ENCODE peak calls at places on chromosome 3, in nine cellular contexts. One of them, this sample, is unnamed.

GRCh38 chr3:48765376-48765775 is 48.4 kb upstream of the IP6K2 start:
- DNase-seq in AG04450: no peak
- DNase-seq in upper lobe of right lung: no peak
- DNase-seq in ascending aorta: no peak
- DNase-seq in OCI-LY7: peak; percentile 28
- DNase-seq in AG09309: no peak
- DNase-seq in sigmoid colon: no peak
- DNase-seq in endothelial cell: no peak
- DNase-seq in heart left ventricle: no peak
- DNase-seq in this sample: no peak

GRCh38 chr3:40108643-40109042 is 200.9 kb upstream of the EIF1B start:
- DNase-seq in AG04450: no peak
- DNase-seq in OCI-LY7: no peak
- DNase-seq in AG09309: no peak
- DNase-seq in upper lobe of right lung: no peak
- DNase-seq in ascending aorta: no peak
- DNase-seq in endothelial cell: no peak
- DNase-seq in sigmoid colon: no peak
- DNase-seq in heart left ventricle: no peak
- DNase-seq in this sample: no peak

GRCh38 chr3:9388562-9389272 is 8.7 kb upstream of the SETD5 start:
- DNase-seq in OCI-LY7: no peak
- DNase-seq in endothelial cell: no peak
- DNase-seq in ascending aorta: no peak
- DNase-seq in sigmoid colon: no peak
- DNase-seq in heart left ventricle: no peak
- DNase-seq in upper lobe of right lung: no peak
- DNase-seq in AG04450: no peak
- DNase-seq in AG09309: no peak
- DNase-seq in this sample: no peak

GRCh38 chr3:183224581-183224980 is 28.5 kb upstream of the B3GNT5 start:
- DNase-seq in heart left ventricle: no peak
- DNase-seq in ascending aorta: no peak
- DNase-seq in OCI-LY7: no peak
- DNase-seq in upper lobe of right lung: no peak
- DNase-seq in endothelial cell: no peak
- DNase-seq in AG04450: no peak
- DNase-seq in sigmoid colon: no peak
- DNase-seq in AG09309: no peak
- DNase-seq in this sample: no peak

GRCh38 chr3:73955671-73956070 is 330.9 kb upstream of the PDZRN3 start:
- DNase-seq in AG09309: no peak
- DNase-seq in AG04450: no peak
- DNase-seq in ascending aorta: no peak
- DNase-seq in OCI-LY7: no peak
- DNase-seq in upper lobe of right lung: no peak
- DNase-seq in heart left ventricle: no peak
- DNase-seq in endothelial cell: no peak
- DNase-seq in sigmoid colon: no peak
- DNase-seq in this sample: no peak

GRCh38 chr3:149547413-149547812 is 72.9 kb downstream of the TM4SF4 start:
- DNase-seq in upper lobe of right lung: no peak
- DNase-seq in OCI-LY7: no peak
- DNase-seq in sigmoid colon: peak; percentile 93
- DNase-seq in AG04450: no peak
- DNase-seq in heart left ventricle: no peak
- DNase-seq in ascending aorta: no peak
- DNase-seq in endothelial cell: no peak
- DNase-seq in AG09309: no peak
- DNase-seq in this sample: no peak

GRCh38 chr3:13204177-13204581 is 130.9 kb upstream of the IQSEC1 start:
- DNase-seq in heart left ventricle: peak; percentile 51
- DNase-seq in AG04450: no peak
- DNase-seq in OCI-LY7: no peak
- DNase-seq in sigmoid colon: no peak
- DNase-seq in endothelial cell: no peak
- DNase-seq in AG09309: no peak
- DNase-seq in upper lobe of right lung: peak; percentile 60
- DNase-seq in ascending aorta: no peak
- DNase-seq in this sample: no peak

GRCh38 chr3:177776656-177777055 is 579.4 kb upstream of the TBL1XR1 start:
- DNase-seq in sigmoid colon: no peak
- DNase-seq in OCI-LY7: no peak
- DNase-seq in AG04450: peak; percentile 58
- DNase-seq in endothelial cell: no peak
- DNase-seq in ascending aorta: no peak
- DNase-seq in AG09309: no peak
- DNase-seq in heart left ventricle: no peak
- DNase-seq in upper lobe of right lung: no peak
- DNase-seq in this sample: no peak

GRCh38 chr3:38397320-38397719 is 50.7 kb downstream of the XYLB start:
- DNase-seq in ascending aorta: no peak
- DNase-seq in OCI-LY7: peak; percentile 10
- DNase-seq in AG09309: no peak
- DNase-seq in heart left ventricle: no peak
- DNase-seq in AG04450: no peak
- DNase-seq in upper lobe of right lung: no peak
- DNase-seq in sigmoid colon: no peak
- DNase-seq in endothelial cell: peak; percentile 69
- DNase-seq in this sample: no peak

GRCh38 chr3:50587806-50588758 is 18.8 kb downstream of the HEMK1 start:
- DNase-seq in upper lobe of right lung: no peak
- DNase-seq in endothelial cell: no peak
- DNase-seq in AG04450: no peak
- DNase-seq in OCI-LY7: no peak
- DNase-seq in sigmoid colon: no peak
- DNase-seq in ascending aorta: no peak
- DNase-seq in heart left ventricle: no peak
- DNase-seq in AG09309: no peak
- DNase-seq in this sample: peak; percentile 57

GRCh38 chr3:127542441-127542952 is 48.0 kb downstream of the TPRA1 start:
- DNase-seq in endothelial cell: no peak
- DNase-seq in AG09309: no peak
- DNase-seq in heart left ventricle: no peak
- DNase-seq in sigmoid colon: no peak
- DNase-seq in ascending aorta: no peak
- DNase-seq in OCI-LY7: no peak
- DNase-seq in AG04450: no peak
- DNase-seq in upper lobe of right lung: peak; percentile 91
- DNase-seq in this sample: no peak

GRCh38 chr3:109175411-109175810 is 38.9 kb downstream of the C3orf85 start:
- DNase-seq in sigmoid colon: no peak
- DNase-seq in heart left ventricle: no peak
- DNase-seq in OCI-LY7: no peak
- DNase-seq in AG04450: no peak
- DNase-seq in AG09309: no peak
- DNase-seq in endothelial cell: no peak
- DNase-seq in ascending aorta: no peak
- DNase-seq in upper lobe of right lung: no peak
- DNase-seq in this sample: no peak

GRCh38 chr3:65334045-65334665 is 646.4 kb upstream of the ADAMTS9 start:
- DNase-seq in AG09309: no peak
- DNase-seq in ascending aorta: no peak
- DNase-seq in endothelial cell: peak; percentile 7
- DNase-seq in AG04450: no peak
- DNase-seq in OCI-LY7: no peak
- DNase-seq in heart left ventricle: no peak
- DNase-seq in upper lobe of right lung: no peak
- DNase-seq in sigmoid colon: no peak
- DNase-seq in this sample: no peak
- TF ChIP-seq CTCF in AG09309: peak; percentile 26
- TF ChIP-seq CTCF in ascending aorta: no peak
- TF ChIP-seq CTCF in endothelial cell: no peak
- TF ChIP-seq CTCF in AG04450: no peak
- TF ChIP-seq CTCF in OCI-LY7: peak; percentile 11
- TF ChIP-seq CTCF in heart left ventricle: peak; percentile 33
- TF ChIP-seq CTCF in upper lobe of right lung: peak; percentile 11
- TF ChIP-seq CTCF in sigmoid colon: no peak
- TF ChIP-seq CTCF in this sample: no peak

DNA sequence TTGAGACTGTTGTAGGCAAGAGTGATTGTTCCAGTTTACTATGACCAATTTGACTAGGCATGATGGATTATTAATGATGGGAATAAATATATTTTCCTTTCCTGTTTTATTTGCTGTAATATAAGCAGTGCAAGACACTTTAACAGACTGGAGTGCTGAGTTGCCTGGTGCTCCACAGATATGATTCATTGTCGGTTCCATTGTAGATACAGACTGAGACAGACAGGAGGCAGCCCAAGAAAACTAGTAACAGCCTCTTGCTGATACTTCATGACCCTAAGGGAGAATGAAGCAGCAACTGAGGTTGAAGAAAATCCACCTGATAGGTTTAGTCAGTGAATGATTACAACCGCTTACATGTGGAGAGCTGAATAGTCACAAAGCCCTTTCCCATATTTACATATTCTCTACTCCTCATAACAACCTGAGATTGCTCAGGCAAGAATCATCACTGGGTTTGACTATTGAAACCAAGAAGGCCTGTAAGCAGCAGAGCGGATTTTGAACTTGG is 235.1 kb upstream of the TPRG1 start:
- DNase-seq in upper lobe of right lung: no peak
- DNase-seq in ascending aorta: no peak
- DNase-seq in heart left ventricle: no peak
- DNase-seq in sigmoid colon: no peak
- DNase-seq in OCI-LY7: no peak
- DNase-seq in endothelial cell: no peak
- DNase-seq in AG04450: no peak
- DNase-seq in AG09309: no peak
- DNase-seq in this sample: no peak
- TF ChIP-seq CTCF in upper lobe of right lung: no peak
- TF ChIP-seq CTCF in ascending aorta: no peak
- TF ChIP-seq CTCF in heart left ventricle: no peak
- TF ChIP-seq CTCF in sigmoid colon: no peak
- TF ChIP-seq CTCF in OCI-LY7: no peak
- TF ChIP-seq CTCF in endothelial cell: no peak
- TF ChIP-seq CTCF in AG04450: no peak
- TF ChIP-seq CTCF in AG09309: no peak
- TF ChIP-seq CTCF in this sample: no peak

GRCh38 chr3:44729384-44729910 is at the start of gene ZNF501:
- DNase-seq in OCI-LY7: peak; percentile 78
- DNase-seq in AG09309: peak; percentile 49
- DNase-seq in ascending aorta: peak; percentile 63
- DNase-seq in sigmoid colon: peak; percentile 97
- DNase-seq in heart left ventricle: peak; percentile 95
- DNase-seq in upper lobe of right lung: peak; percentile 97
- DNase-seq in endothelial cell: peak; percentile 57
- DNase-seq in AG04450: peak; percentile 67
- DNase-seq in this sample: peak; percentile 81
- TF ChIP-seq CTCF in OCI-LY7: no peak
- TF ChIP-seq CTCF in AG09309: no peak
- TF ChIP-seq CTCF in ascending aorta: no peak
- TF ChIP-seq CTCF in sigmoid colon: no peak
- TF ChIP-seq CTCF in heart left ventricle: no peak
- TF ChIP-seq CTCF in upper lobe of right lung: no peak
- TF ChIP-seq CTCF in endothelial cell: no peak
- TF ChIP-seq CTCF in AG04450: no peak
- TF ChIP-seq CTCF in this sample: no peak

GRCh38 chr3:89046661-89047060 is 60.8 kb upstream of the EPHA3 start:
- DNase-seq in endothelial cell: no peak
- DNase-seq in heart left ventricle: no peak
- DNase-seq in OCI-LY7: no peak
- DNase-seq in upper lobe of right lung: no peak
- DNase-seq in ascending aorta: no peak
- DNase-seq in AG04450: no peak
- DNase-seq in AG09309: no peak
- DNase-seq in sigmoid colon: no peak
- DNase-seq in this sample: no peak

GRCh38 chr3:89043406-89043947 is 63.9 kb upstream of the EPHA3 start:
- DNase-seq in sigmoid colon: no peak
- DNase-seq in AG09309: no peak
- DNase-seq in endothelial cell: no peak
- DNase-seq in AG04450: no peak
- DNase-seq in heart left ventricle: no peak
- DNase-seq in ascending aorta: no peak
- DNase-seq in OCI-LY7: no peak
- DNase-seq in upper lobe of right lung: no peak
- DNase-seq in this sample: no peak

DNA sequence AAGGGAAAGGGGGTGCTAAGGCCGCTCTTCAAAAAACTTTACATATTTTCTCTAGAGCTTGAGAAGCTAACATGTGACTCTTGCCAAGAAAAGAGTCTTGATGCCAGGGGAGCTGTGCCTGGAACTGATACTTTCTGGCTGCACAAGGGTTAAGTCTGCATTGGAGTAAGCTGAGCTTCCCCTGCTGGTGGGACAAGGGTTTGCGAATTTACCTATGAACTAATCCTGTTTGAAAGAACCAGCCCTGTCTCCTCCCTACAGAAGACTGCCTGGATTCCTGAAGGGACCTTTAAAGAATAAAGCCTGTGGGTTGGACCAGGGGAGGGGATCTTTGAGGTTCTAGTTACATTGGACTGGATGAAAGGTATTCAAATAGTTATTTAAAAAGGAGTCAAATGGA is 58.3 kb upstream of the EPHA3 start:
- DNase-seq in heart left ventricle: no peak
- DNase-seq in AG04450: no peak
- DNase-seq in sigmoid colon: no peak
- DNase-seq in OCI-LY7: peak; percentile 4
- DNase-seq in endothelial cell: no peak
- DNase-seq in upper lobe of right lung: no peak
- DNase-seq in AG09309: no peak
- DNase-seq in ascending aorta: no peak
- DNase-seq in this sample: no peak
- TF ChIP-seq CTCF in heart left ventricle: no peak
- TF ChIP-seq CTCF in AG04450: peak; percentile 44
- TF ChIP-seq CTCF in sigmoid colon: no peak
- TF ChIP-seq CTCF in OCI-LY7: peak; percentile 42
- TF ChIP-seq CTCF in endothelial cell: peak; percentile 52
- TF ChIP-seq CTCF in upper lobe of right lung: no peak
- TF ChIP-seq CTCF in AG09309: peak; percentile 40
- TF ChIP-seq CTCF in ascending aorta: no peak
- TF ChIP-seq CTCF in this sample: no peak

This sample was measured in GM13976.